ENCODE peak calls at places on chromosomes 16 and 17, in six cellular contexts. H is effector CD4-positive, alpha-beta T cell; Z is stimulated activated CD4-positive, alpha-beta T cell treated with anti-CD3 and anti-CD28 coated beads, Interleukin-4, amount 100 ng/mL, for 24 hours; U is amniotic stem cell; J is activated T-cell treated with anti-CD3 and anti-CD28 coated beads for 1 hour; R is iris pigment epithelial cell. F is an unnamed sample.

GRCh38 chr17:33776903-33777302 is 478.2 kb upstream of the CCL2 start:
- DNase-seq in J (no peak), R (no peak), H (no peak), U (no peak), Z (no peak), F (no peak)

GRCh38 chr17:28599311-28600184 is 723 bp upstream of the SPAG5 start:
- DNase-seq in R (peak; percentile 89), J (peak; percentile 49), Z (peak; percentile 75), H (peak; percentile 52), U (peak; percentile 63), F (peak; percentile 71)

GRCh38 chr17:80941743-80942211 is 49.9 kb upstream of the CHMP6 start:
- DNase-seq in R (no peak), H (no peak), J (no peak), Z (no peak), U (no peak), F (no peak)

GRCh38 chr16:75745823-75746222 is 19.5 kb upstream of the CPHXL start:
- DNase-seq in H (no peak), J (no peak), Z (no peak), U (no peak), R (no peak), F (no peak)

GRCh38 chr16:14249291-14250032 is 178.3 kb downstream of the MRTFB start:
- DNase-seq in J (peak; percentile 24), U (peak; percentile 20), R (peak; percentile 39), H (peak; percentile 10), Z (peak; percentile 50), F (peak; percentile 43)

GRCh38 chr17:57440522-57441269 is 184.4 kb downstream of the MSI2 start:
- DNase-seq in H (peak; percentile 57), Z (peak; percentile 87), J (peak; percentile 49), U (peak; percentile 79), R (peak; percentile 95), F (peak; percentile 84)

GRCh38 chr16:17724242-17724898 is 253.6 kb upstream of the XYLT1 start:
- DNase-seq in Z (no peak), U (no peak), H (no peak), J (no peak), R (no peak), F (no peak)

GRCh38 chr16:14280541-14280940 is 209.4 kb downstream of the MRTFB start:
- DNase-seq in U (no peak), R (no peak), J (no peak), Z (no peak), H (no peak), F (no peak)

GRCh38 chr16:3266873-3267537 is 10.6 kb upstream of the MEFV start:
- DNase-seq in H (no peak), U (no peak), J (no peak), Z (no peak), R (peak; percentile 47), F (peak; percentile 8)

GRCh38 chr17:47957591-47958490 is at the start of gene PRR15L:
- DNase-seq in U (no peak), R (no peak), J (no peak), Z (no peak), H (no peak), F (no peak)

GRCh38 chr17:48761114-48761513 is 32.6 kb upstream of the HOXB13 start:
- DNase-seq in H (no peak), Z (no peak), R (no peak), J (no peak), U (no peak), F (no peak)

GRCh38 chr16:21937387-21937829 is 15.8 kb upstream of the UQCRC2 start:
- DNase-seq in Z (no peak), R (no peak), J (no peak), U (no peak), H (no peak), F (no peak)

GRCh38 chr17:8124350-8125195 is 667 bp upstream of the HES7 start:
- DNase-seq in U (no peak), J (no peak), Z (peak; percentile 34), H (no peak), R (peak; percentile 47), F (no peak)

GRCh38 chr16:70661918-70662641 is 15.7 kb downstream of the IL34 start:
- DNase-seq in Z (no peak), U (no peak), J (no peak), H (no peak), R (peak; percentile 37), F (no peak)

GRCh38 chr16:11536104-11536866 is 50.4 kb downstream of the LITAF start:
- DNase-seq in R (no peak), U (no peak), H (no peak), J (no peak), Z (no peak), F (no peak)

GRCh38 chr16:84502581-84502980 is 1.9 kb downstream of the MEAK7 start:
- DNase-seq in U (no peak), Z (no peak), H (no peak), R (no peak), J (no peak), F (no peak)

GRCh38 chr16:85213926-85214294 is 101.6 kb upstream of the CIBAR2 start:
- DNase-seq in Z (no peak), R (no peak), H (no peak), U (no peak), J (no peak), F (no peak)

GRCh38 chr17:38741853-38742421 is 6.2 kb downstream of the PCGF2 start:
- DNase-seq in H (no peak), Z (no peak), U (no peak), R (no peak), J (no peak), F (no peak)

GRCh38 chr17:29349409-29349808 is 40.8 kb upstream of the TAOK1 start:
- DNase-seq in J (no peak), R (no peak), U (no peak), Z (no peak), H (no peak), F (no peak)

F was measured in activated CD4-positive, alpha-beta T cell treated with anti-CD3 and anti-CD28 coated beads, Interleukin-2, amount 50 U/mL, for 48 hours.